ENCODE peak calls at places on chromosomes 3 and 15, in five cellular contexts. O is A549, Q is stomach, V is GM23248, H is adipocyte. W is an unnamed sample. For H3K9me3, the result is how much of the 10 kb centered on the place peaks cover.

GRCh38 chr3:187131981-187132380 is 7.3 kb downstream of the RPL39L start:
- DNase-seq in O (no peak), Q (no peak), V (no peak), H (no peak), W (no peak)

GRCh38 chr15:91369823-91370222 is 269.8 kb downstream of the SV2B start:
- DNase-seq in O (no peak), Q (no peak), V (no peak), H (no peak), W (no peak)

GRCh38 chr3:179452166-179452544 is 885 bp upstream of the GNB4 start:
- DNase-seq in O (no peak), Q (no peak), V (peak), H (peak), W (no peak)

GRCh38 chr15:88465633-88466219 is 1.5 kb downstream of the MRPL46 start:
- DNase-seq in O (peak), Q (no peak), V (peak), H (peak), W (no peak)

GRCh38 chr15:72222433-72222832 is 8.6 kb downstream of the PKM start:
- DNase-seq in O (peak), Q (no peak), V (peak), H (peak), W (no peak)

GRCh38 chr3:152309031-152309430 is 40.3 kb downstream of the MBNL1 start:
- DNase-seq in O (no peak), Q (no peak), V (no peak), H (no peak), W (no peak)

GRCh38 chr3:126515066-126515706 is 2.4 kb downstream of the UROC1 start:
- DNase-seq in O (no peak), Q (no peak), V (no peak), H (no peak), W (no peak)

GRCh38 chr3:182259579-182259978 is 533.7 kb upstream of the ATP11B start:
- DNase-seq in O (no peak), Q (peak), V (peak), H (no peak), W (no peak)

GRCh38 chr3:73207946-73208345 is 146.5 kb downstream of the EBLN2 start:
- DNase-seq in O (no peak), Q (no peak), V (no peak), H (no peak), W (no peak)

GRCh38 chr3:32109256-32109655 is 2.8 kb downstream of the GPD1L start:
- DNase-seq in O (no peak), Q (peak), V (peak), H (peak), W (no peak)

GRCh38 chr3:10344147-10344943 is 23.4 kb upstream of the SEC13 start:
- DNase-seq in O (peak), Q (peak), V (peak), H (peak), W (peak)

GRCh38 chr3:124577494-124578167 is 152.6 kb upstream of the UMPS start:
- DNase-seq in O (no peak), Q (no peak), V (no peak), H (no peak), W (no peak)

GRCh38 chr15:31236184-31237041 is 90.2 kb upstream of the KLF13 start:
- DNase-seq in O (peak), Q (peak), V (peak), H (peak), W (no peak)

GRCh38 chr3:124230432-124230831 is 238.5 kb upstream of the ROPN1 start:
- DNase-seq in O (no peak), Q (no peak), V (no peak), H (no peak), W (no peak)

GRCh38 chr3:135097276-135097946 is 302.4 kb downstream of the EPHB1 start:
- DNase-seq in O (no peak), Q (no peak), V (no peak), H (no peak), W (no peak)

GRCh38 chr3:158085358-158085757 is 20.9 kb downstream of the SHOX2 start:
- DNase-seq in O (no peak), Q (no peak), V (no peak), H (no peak), W (no peak)

GRCh38 chr3:68893600-68894239 is 38.6 kb downstream of the TAFA4 start:
- DNase-seq in O (peak), Q (no peak), V (peak), H (peak), W (no peak)

DNA sequence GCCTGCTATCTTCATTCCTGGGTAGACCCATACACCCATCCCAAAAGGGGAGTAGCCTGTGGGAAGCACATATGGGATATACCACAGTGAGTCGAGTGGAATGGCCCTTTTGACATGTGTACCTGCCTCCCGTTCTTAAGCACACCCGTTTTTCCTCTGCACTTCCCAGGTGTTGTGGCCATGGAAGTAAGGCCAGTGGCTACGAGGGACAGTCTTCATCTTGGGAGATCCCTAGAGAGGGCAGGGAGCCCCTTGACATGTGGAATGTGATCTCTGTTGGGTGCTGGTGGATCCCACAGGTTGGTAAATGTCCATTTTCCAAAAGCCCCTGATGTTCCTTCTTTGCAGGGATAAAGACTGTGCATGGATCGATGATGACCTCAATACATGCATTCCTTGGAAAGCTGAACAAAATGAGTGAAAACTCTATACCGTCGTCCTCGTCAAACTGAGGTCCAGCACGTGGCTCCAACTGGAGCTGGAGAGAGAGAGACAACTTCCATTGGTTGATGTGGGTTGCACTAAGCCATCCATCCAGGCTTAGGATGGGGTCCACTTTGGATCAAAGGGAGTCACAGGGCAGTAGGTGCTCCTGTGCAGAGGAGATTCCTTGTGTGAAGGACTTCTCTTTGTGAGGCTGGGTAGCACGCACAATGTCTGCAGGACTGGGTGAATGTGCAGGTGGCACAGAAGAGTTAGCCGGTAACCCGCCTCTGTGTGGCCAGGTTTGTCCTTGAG is 136.8 kb downstream of the SNRPN start:
- DNase-seq in O (no peak), Q (no peak), V (no peak), H (no peak), W (no peak)
- H3K9me3 ChIP-seq in O (under half), Q (half or more), V (under half), H (half or more), W (under half)

GRCh38 chr15:25250011-25250596 is 188.7 kb downstream of the UBE3A start:
- DNase-seq in O (no peak), Q (peak), V (no peak), H (no peak), W (no peak)

GRCh38 chr15:25248583-25249235 is 190.1 kb downstream of the UBE3A start:
- DNase-seq in O (no peak), Q (peak), V (no peak), H (no peak), W (no peak)

GRCh38 chr15:25250906-25251622 is 187.8 kb downstream of the UBE3A start:
- DNase-seq in O (no peak), Q (no peak), V (no peak), H (no peak), W (no peak)

GRCh38 chr15:25249236-25250010 is 189.4 kb downstream of the UBE3A start:
- DNase-seq in O (no peak), Q (peak), V (no peak), H (no peak), W (no peak)

GRCh38 chr15:25251700-25252390 is 187.0 kb downstream of the UBE3A start:
- DNase-seq in O (no peak), Q (peak), V (no peak), H (no peak), W (no peak)
- H3K9me3 ChIP-seq in O (under half), Q (half or more), V (under half), H (under half), W (under half)

GRCh38 chr15:27576576-27576975 is 522.5 kb downstream of the OCA2 start:
- DNase-seq in O (no peak), Q (no peak), V (no peak), H (no peak), W (no peak)

GRCh38 chr15:27570746-27571145 is 528.4 kb downstream of the OCA2 start:
- DNase-seq in O (no peak), Q (no peak), V (no peak), H (no peak), W (no peak)

GRCh38 chr15:27573800-27574485 is 525.2 kb downstream of the OCA2 start:
- DNase-seq in O (no peak), Q (no peak), V (no peak), H (no peak), W (no peak)

GRCh38 chr15:27579738-27580137 is 519.4 kb downstream of the OCA2 start:
- DNase-seq in O (no peak), Q (no peak), V (peak), H (no peak), W (no peak)

GRCh38 chr15:27574541-27575054 is 524.5 kb downstream of the OCA2 start:
- DNase-seq in O (no peak), Q (no peak), V (no peak), H (no peak), W (no peak)
- H3K9me3 ChIP-seq in O (under half), Q (under half), V (under half), H (under half), W (under half)

DNA sequence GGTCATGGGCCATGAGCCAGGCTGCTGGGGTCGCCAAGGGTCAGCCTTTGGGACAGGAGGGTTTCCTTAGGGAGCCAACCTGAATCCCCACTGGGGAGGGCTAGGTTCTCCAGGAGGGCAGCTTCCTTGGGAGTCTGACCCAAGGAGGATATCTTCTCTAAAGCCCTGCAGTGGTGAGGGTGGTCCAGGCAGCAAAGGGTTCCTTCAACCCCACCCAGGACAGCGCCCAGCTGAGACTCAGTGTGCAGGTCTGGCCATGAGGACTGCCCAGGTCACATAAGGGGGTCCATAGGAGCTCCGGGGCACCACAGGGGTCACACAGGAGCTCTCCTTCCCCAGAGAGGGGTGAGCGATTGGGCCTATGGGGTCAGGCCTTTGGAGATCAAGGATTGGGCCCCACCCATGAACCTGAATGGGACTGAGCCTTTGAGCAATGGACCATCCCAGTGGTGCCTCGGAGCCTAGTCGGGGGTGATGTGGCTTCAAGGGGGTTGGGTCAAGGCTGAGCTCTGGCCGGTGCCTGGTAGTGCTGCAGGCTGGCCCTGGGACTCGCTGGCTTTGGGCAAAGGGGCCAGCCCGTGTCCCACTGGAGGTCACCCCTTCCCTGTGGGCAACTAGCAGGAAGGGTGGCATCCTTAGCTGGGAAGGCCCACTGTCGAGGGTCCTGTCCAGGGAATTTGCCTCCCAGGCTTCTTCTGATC is 216.5 kb downstream of the SNRPN start:
- DNase-seq in O (no peak), Q (no peak), V (no peak), H (no peak), W (peak)
- H3K9me3 ChIP-seq in O (under half), Q (half or more), V (under half), H (under half), W (under half)

DNA sequence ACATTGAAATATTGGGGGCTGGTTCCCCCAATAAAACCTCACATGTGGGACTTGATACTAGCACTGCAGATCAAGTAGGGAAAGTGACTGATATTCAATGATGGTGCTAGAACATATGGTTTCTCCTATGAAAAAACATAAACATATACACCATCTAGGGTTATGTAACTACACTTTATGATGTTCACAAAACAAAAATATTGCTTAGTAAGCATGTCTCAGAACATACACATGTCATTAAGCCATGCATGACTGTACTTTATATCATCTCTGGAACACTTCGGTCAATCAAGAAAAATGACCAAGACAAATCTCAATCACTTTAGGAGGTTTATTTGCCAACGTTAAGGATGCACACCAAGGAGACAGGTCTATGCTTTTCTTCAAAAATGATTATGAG is 57.4 kb downstream of the ZNF717 start:
- DNase-seq in O (no peak), Q (no peak), V (no peak), H (no peak), W (no peak)
- H3K9me3 ChIP-seq in O (under half), Q (half or more), V (under half), H (half or more), W (under half)

GRCh38 chr15:27601239-27601942 is 497.7 kb downstream of the OCA2 start:
- DNase-seq in O (peak), Q (no peak), V (peak), H (no peak), W (no peak)

DNA sequence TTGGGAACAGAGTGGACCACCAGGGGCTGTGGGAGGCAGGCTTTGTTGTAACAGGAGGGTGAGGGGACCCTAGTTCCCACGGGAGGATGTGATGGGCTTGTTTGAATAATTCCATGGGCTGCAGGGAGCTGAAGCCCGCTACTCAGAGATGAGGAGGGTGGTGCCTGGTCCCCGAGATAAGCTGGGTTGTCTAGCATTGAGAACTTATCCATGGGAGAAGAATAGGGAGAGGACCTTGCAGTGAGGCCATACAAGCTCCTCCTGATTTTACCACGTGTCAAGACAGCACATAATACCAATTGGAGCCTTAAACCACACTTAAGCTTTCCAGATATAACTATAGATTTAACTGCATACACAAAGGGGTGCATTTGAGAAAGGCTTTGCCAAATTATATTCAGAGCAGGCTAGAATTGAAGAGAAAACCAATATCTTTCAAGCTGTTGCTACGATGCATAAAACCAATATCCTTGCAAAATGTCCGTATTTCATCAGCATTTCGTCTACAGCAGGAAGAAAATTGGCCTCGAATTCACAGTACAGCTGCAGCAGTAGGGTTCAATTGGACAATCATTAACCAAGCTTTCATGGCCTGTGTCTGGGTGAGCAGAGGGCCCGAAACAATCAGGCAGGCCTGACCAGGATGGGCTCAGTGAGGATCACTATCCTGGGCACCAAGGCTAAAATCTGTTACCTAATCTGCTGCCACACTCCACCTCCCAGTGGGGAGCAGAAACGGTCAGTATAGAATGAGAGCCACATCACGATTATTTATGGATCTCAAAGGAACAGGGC is 500.7 kb downstream of the OCA2 start:
- DNase-seq in O (no peak), Q (no peak), V (no peak), H (no peak), W (no peak)
- H3K9me3 ChIP-seq in O (under half), Q (under half), V (under half), H (under half), W (under half)

GRCh38 chr15:22259881-22260421 is 179.6 kb downstream of the OR4M2 start:
- DNase-seq in O (no peak), Q (no peak), V (no peak), H (no peak), W (no peak)

GRCh38 chr15:22265056-22265945 is 185.0 kb downstream of the OR4M2 start:
- DNase-seq in O (no peak), Q (no peak), V (no peak), H (no peak), W (no peak)

GRCh38 chr15:22265961-22266360 is 185.6 kb downstream of the OR4M2 start:
- DNase-seq in O (no peak), Q (no peak), V (no peak), H (no peak), W (no peak)

GRCh38 chr15:22263738-22264137 is 183.4 kb downstream of the OR4M2 start:
- DNase-seq in O (no peak), Q (no peak), V (no peak), H (no peak), W (no peak)

DNA sequence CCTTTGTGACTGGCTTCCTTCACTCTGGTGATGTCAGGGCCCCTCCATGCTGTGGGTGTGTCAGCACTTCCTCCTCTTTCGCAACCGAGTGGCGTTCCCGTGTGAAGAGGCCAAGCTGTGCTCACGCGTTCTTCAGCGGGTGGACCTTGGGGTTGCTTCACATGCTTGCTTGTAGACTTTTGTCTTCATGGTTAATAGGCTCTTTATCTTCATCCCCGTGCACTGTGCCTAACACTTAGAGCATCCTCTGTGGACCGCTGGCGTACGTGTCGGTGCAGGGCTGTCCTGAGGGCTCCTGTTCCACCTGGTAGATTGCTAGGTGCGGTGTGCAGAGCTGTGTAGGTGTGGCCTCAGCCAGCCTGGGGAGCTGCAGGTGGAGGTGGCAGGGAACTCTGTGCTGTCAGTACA is 182.3 kb downstream of the OR4M2 start:
- DNase-seq in O (peak), Q (no peak), V (no peak), H (no peak), W (no peak)
- H3K9me3 ChIP-seq in O (under half), Q (under half), V (under half), H (under half), W (under half)

DNA sequence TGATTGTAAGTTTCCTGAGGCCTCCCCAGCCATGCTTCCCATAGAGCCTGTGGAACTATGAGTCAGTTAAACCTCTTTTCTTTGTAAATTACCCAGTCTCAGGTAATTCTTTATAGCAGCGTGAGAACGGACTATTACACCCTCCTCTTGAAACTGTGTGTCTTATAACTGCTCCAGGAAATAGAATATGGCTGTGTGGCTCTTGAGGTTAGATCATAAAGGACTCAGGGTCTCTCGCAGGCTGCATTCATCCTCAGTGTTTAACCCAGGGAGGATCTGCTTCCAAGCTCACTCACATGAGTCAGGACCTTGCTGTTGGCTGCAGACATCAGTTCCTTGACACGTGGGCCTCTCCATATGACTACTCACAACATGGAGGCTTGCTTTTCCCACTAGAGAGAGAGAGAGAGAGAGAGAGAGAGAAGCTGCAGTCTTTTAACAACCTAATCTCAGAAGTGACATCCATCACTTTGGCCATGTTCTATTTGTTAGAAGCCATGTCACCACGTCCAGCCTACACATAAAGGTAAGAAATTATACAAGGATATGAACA is 114.3 kb upstream of the UBE2E1 start:
- DNase-seq in O (no peak), Q (no peak), V (peak), H (no peak), W (no peak)
- H3K9me3 ChIP-seq in O (under half), Q (under half), V (under half), H (under half), W (under half)

W was measured in T-helper 17 cell.